ENCODE peak calls at places on chromosomes 13 and 19, in four cellular contexts. P is NT2/D1, O is H1, N is HepG2. Q is an unnamed sample.
A peak's percentile ranks its signal among the peaks of the same experiment; 100 is the strongest.

GRCh38 chr19:15424692-15425272 is 6.0 kb upstream of the AKAP8L start:
- DNase-seq in P (no peak), O (no peak), N (no peak), Q (no peak)

GRCh38 chr19:21233691-21234090 is 91.9 kb downstream of the ZNF431 start:
- DNase-seq in P (no peak), O (no peak), N (no peak), Q (no peak)

GRCh38 chr13:111384441-111385181 is 64.2 kb downstream of the TEX29 start:
- DNase-seq in P (no peak), O (no peak), N (no peak), Q (no peak)

GRCh38 chr19:18340237-18340989 is at the start of gene PGPEP1:
- DNase-seq in P (no peak), O (no peak), N (no peak), Q (peak; percentile 91)

GRCh38 chr13:45105895-45106294 is 14.4 kb upstream of the GTF2F2 start:
- DNase-seq in P (no peak), O (no peak), N (no peak), Q (no peak)

GRCh38 chr13:53201454-53202225 is 173.0 kb downstream of the OLFM4 start:
- DNase-seq in P (no peak), O (no peak), N (no peak), Q (no peak)

GRCh38 chr13:110394371-110394841 is 87.3 kb downstream of the COL4A2 start:
- DNase-seq in P (no peak), O (no peak), N (no peak), Q (no peak)

GRCh38 chr13:106376411-106377112 is 158.9 kb downstream of the EFNB2 start:
- DNase-seq in P (no peak), O (no peak), N (no peak), Q (peak; percentile 12)

GRCh38 chr19:1760020-1760419 is 6.7 kb downstream of the ONECUT3 start:
- DNase-seq in P (no peak), O (no peak), N (no peak), Q (no peak)

GRCh38 chr19:19049406-19049805 is 14.4 kb upstream of the SLC25A42 start:
- DNase-seq in P (no peak), O (no peak), N (no peak), Q (no peak)

GRCh38 chr13:76884167-76884566 is 2.0 kb downstream of the KCTD12 start:
- DNase-seq in P (no peak), O (peak; percentile 33), N (no peak), Q (peak; percentile 82)

GRCh38 chr19:46021531-46022041 is 1.3 kb downstream of the PGLYRP1 start:
- DNase-seq in P (no peak), O (no peak), N (no peak), Q (no peak)

GRCh38 chr19:45469835-45470146 is 2.0 kb downstream of the FOSB start:
- DNase-seq in P (no peak), O (no peak), N (peak; percentile 85), Q (no peak)

GRCh38 chr13:40460116-40460515 is 206.3 kb downstream of the FOXO1 start:
- DNase-seq in P (no peak), O (no peak), N (no peak), Q (no peak)

GRCh38 chr13:40466271-40466670 is 200.2 kb downstream of the FOXO1 start:
- DNase-seq in P (no peak), O (no peak), N (no peak), Q (no peak)

GRCh38 chr13:40464991-40465390 is 201.4 kb downstream of the FOXO1 start:
- DNase-seq in P (no peak), O (no peak), N (no peak), Q (no peak)

GRCh38 chr13:40468227-40468838 is 198.1 kb downstream of the FOXO1 start:
- DNase-seq in P (no peak), O (no peak), N (no peak), Q (no peak)

GRCh38 chr13:40464349-40464748 is 202.1 kb downstream of the FOXO1 start:
- DNase-seq in P (no peak), O (no peak), N (no peak), Q (no peak)
- TF ChIP-seq SUZ12 in P (no peak), O (no peak), N (no peak), Q (no peak)

DNA sequence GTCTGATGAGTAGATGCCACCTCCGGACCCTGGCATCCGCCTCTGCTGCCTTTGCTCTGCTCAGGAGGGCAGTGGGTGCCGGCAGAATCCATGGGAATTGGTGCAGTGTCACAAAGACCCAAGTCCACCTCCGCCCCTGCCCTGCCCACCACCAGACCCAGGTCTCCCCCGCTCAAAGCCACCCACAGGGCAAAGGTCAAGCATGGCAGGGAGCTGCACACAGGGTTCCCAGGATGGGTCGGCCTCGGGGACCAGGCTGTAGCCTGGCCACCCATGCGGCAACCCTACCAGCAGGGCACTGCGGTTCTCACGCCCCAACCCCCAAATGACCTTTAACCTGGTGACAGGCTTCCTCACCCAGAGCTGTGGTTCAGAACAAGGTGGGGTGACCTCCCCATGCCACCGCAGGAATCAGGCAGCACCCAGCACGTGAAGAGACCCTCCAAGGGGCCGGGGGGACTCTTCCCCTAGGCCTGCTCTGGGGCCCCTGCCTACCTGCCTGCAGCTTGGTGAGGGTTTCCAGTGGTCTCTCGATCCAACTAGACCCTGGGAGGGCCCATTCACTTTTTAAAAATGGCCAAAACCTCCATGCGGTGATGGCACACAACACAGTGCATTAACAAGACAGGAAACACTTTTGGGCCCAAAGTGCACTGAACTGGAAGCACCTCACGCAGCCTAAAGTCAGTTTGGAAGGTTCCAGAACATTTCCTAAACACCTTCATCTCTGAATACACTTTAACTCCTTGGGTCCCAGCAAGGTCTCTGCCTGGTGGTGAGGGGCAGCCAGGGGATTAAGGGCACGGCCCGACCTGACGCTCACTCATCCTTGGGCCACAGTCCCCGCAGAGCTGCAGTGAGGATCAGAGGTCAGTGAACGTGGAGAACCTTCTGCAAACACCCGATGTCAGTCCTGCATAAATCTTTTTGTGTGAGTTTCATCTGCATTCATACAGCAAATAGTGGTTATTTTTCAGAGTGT is 11.0 kb downstream of the GAS6 start:
- DNase-seq in P (no peak), O (no peak), N (no peak), Q (no peak)
- TF ChIP-seq SUZ12 in P (no peak), O (no peak), N (no peak), Q (no peak)

GRCh38 chr13:43114504-43114903 is 91.1 kb downstream of the DNAJC15 start:
- DNase-seq in P (no peak), O (no peak), N (no peak), Q (no peak)
- TF ChIP-seq SUZ12 in P (no peak), O (no peak), N (no peak), Q (no peak)

GRCh38 chr13:102580552-102581169 is 16.1 kb upstream of the TPP2 start:
- DNase-seq in P (peak; percentile 52), O (no peak), N (peak; percentile 55), Q (peak; percentile 20)
- TF ChIP-seq SUZ12 in P (no peak), O (no peak), N (no peak), Q (no peak)

GRCh38 chr19:29593869-29594268 is 12.2 kb upstream of the POP4 start:
- DNase-seq in P (no peak), O (no peak), N (no peak), Q (no peak)

GRCh38 chr19:29590278-29590677 is 15.8 kb upstream of the POP4 start:
- DNase-seq in P (no peak), O (no peak), N (no peak), Q (no peak)

GRCh38 chr19:29587518-29587986 is 18.5 kb upstream of the POP4 start:
- DNase-seq in P (no peak), O (no peak), N (no peak), Q (no peak)

GRCh38 chr19:29588095-29588494 is 18.0 kb upstream of the POP4 start:
- DNase-seq in P (no peak), O (no peak), N (no peak), Q (no peak)

GRCh38 chr19:29591670-29592069 is 14.4 kb upstream of the POP4 start:
- DNase-seq in P (no peak), O (no peak), N (no peak), Q (no peak)
- TF ChIP-seq SUZ12 in P (no peak), O (no peak), N (no peak), Q (no peak)

GRCh38 chr13:42063105-42063504 is 14.7 kb downstream of the DGKH start:
- DNase-seq in P (no peak), O (no peak), N (no peak), Q (no peak)

GRCh38 chr13:42064966-42065365 is 16.5 kb downstream of the DGKH start:
- DNase-seq in P (no peak), O (no peak), N (no peak), Q (no peak)

GRCh38 chr13:42065414-42065813 is 17.0 kb downstream of the DGKH start:
- DNase-seq in P (no peak), O (no peak), N (no peak), Q (no peak)

GRCh38 chr13:42064259-42064658 is 15.8 kb downstream of the DGKH start:
- DNase-seq in P (no peak), O (no peak), N (no peak), Q (no peak)

DNA sequence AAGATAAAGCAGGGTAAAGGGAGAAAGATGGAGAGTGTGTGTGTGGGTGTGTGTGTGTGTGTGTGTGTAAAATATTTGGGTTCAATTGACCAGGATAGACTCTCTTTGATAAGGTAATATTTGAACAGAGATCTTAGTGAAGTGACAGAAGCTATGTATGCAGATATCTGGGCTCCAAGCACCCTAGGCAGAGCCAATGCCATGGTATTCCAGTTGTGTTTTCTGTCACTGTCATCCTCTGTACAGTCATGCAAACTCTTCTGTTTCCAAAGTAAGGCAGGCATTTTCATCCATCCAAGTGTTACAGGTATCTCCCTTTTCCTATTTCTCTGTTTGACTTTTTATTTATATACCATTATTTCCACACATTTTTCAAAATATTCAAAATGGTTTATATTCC is 13.5 kb downstream of the DGKH start:
- DNase-seq in P (no peak), O (no peak), N (no peak), Q (no peak)
- TF ChIP-seq SUZ12 in P (no peak), O (no peak), N (no peak), Q (no peak)

DNA sequence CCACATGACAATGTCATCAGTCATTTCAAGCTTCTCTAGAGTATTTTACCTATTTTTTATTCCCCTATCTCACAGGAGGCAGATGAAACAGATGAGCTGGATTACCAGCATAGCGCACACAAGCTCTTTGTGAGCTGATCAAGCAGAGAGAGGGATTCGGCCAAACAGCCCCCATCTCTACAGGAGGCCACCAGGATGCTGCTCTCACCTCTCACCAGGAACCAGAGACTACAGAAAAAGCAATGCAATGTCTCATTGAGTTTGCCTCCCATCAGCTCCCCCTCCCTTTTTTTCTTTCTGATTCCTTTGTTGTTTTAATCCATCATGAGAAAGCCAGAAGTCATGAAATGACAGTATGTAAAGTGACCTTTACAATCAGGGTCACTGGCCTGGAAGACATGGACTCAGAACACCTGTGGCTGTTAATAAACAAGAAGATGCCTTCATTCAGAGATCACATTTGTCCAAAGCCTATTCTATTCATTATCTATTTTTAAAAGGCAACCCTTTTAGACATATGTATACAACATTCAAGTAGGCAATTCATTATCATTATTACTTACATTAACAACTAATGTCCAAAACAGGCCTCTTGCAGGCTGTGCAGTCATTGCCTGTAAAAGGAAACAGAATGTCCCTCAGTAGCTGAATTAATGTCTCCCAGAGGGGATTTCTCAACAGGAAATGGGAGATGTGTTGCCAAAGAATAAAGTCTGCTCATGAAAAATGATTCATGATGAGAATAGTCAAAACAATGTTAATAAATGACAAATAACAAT is 656.6 kb downstream of the TBC1D4 start:
- DNase-seq in P (no peak), O (no peak), N (no peak), Q (no peak)
- TF ChIP-seq SUZ12 in P (no peak), O (no peak), N (no peak), Q (no peak)

DNA sequence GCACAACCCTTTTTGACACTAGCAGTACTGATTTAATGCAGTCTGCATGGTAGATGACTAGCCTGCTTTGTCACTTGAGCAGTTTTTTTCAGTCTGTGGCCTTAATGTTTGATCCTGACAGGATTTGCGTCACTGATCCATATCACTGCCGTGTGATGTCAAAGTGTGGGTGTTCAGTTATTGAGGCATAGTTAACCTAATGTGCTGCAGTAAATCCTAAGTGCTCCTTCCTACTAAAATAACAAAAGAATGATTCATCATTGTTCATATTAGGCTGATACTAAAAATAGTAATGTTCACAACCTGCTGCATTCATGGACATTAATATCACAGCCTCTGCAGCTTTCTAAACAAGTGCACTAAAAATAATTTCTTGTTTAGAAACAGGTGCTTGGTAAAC is 121.9 kb upstream of the MLNR start:
- DNase-seq in P (no peak), O (no peak), N (no peak), Q (no peak)
- TF ChIP-seq SUZ12 in P (no peak), O (no peak), N (no peak), Q (no peak)